ENCODE peak calls at places on chromosomes 12 and 14, in five cellular contexts. Y, E, P, X and U are unnamed samples.

GRCh38 chr12:46983959-46984833 is 95.2 kb upstream of the PCED1B start:
- DNase-seq in Y (peak; percentile 76), E (peak; percentile 75), P (peak; percentile 70), X (no peak), U (peak; percentile 27)

GRCh38 chr12:101620762-101621133 is 26.0 kb downstream of the MYBPC1 start:
- DNase-seq in Y (no peak), E (no peak), P (no peak), X (no peak), U (no peak)

GRCh38 chr12:42143401-42144173 is 1.1 kb downstream of the GXYLT1 start:
- DNase-seq in Y (no peak), E (peak; percentile 28), P (peak; percentile 48), X (no peak), U (no peak)

GRCh38 chr14:88698651-88699050 is 94.1 kb downstream of the EML5 start:
- DNase-seq in Y (no peak), E (no peak), P (no peak), X (no peak), U (no peak)

GRCh38 chr12:122322501-122322900 is 56.2 kb upstream of the VPS33A start:
- DNase-seq in Y (no peak), E (peak; percentile 52), P (peak; percentile 22), X (no peak), U (no peak)

GRCh38 chr12:110249716-110250225 is 31.3 kb upstream of the ATP2A2 start:
- DNase-seq in Y (no peak), E (no peak), P (no peak), X (no peak), U (no peak)

GRCh38 chr12:55612646-55613045 is 24.0 kb upstream of the OR10P1 start:
- DNase-seq in Y (no peak), E (no peak), P (no peak), X (no peak), U (no peak)

GRCh38 chr12:3298603-3299002 is 192.4 kb upstream of the PRMT8 start:
- DNase-seq in Y (no peak), E (no peak), P (no peak), X (no peak), U (no peak)

GRCh38 chr14:80202888-80203562 is 8.3 kb downstream of the DIO2 start:
- DNase-seq in Y (peak; percentile 87), E (no peak), P (no peak), X (peak; percentile 51), U (no peak)

GRCh38 chr12:124888203-124888602 is 24.5 kb upstream of the SCARB1 start:
- DNase-seq in Y (no peak), E (no peak), P (no peak), X (no peak), U (no peak)

GRCh38 chr14:24662753-24663152 is 28.8 kb upstream of the GZMB start:
- DNase-seq in Y (no peak), E (no peak), P (no peak), X (no peak), U (no peak)

GRCh38 chr14:93727039-93727740 is 61.1 kb downstream of the PRIMA1 start:
- DNase-seq in Y (no peak), E (no peak), P (no peak), X (no peak), U (no peak)

GRCh38 chr14:31030406-31030805 is 4.2 kb upstream of the STRN3 start:
- DNase-seq in Y (no peak), E (no peak), P (no peak), X (no peak), U (no peak)
- H2BK15ac ChIP-seq in Y (no peak overlapping the region), E (no peak overlapping the region), P (no peak overlapping the region), X (no peak overlapping the region), U (no peak overlapping the region)

GRCh38 chr12:45247589-45247988 is 31.7 kb downstream of the ANO6 start:
- DNase-seq in Y (no peak), E (no peak), P (no peak), X (no peak), U (no peak)
- H3K4ac ChIP-seq in Y (no peak overlapping the region), E (no peak overlapping the region), P (no peak overlapping the region), X (no peak overlapping the region), U (no peak overlapping the region)

DNA sequence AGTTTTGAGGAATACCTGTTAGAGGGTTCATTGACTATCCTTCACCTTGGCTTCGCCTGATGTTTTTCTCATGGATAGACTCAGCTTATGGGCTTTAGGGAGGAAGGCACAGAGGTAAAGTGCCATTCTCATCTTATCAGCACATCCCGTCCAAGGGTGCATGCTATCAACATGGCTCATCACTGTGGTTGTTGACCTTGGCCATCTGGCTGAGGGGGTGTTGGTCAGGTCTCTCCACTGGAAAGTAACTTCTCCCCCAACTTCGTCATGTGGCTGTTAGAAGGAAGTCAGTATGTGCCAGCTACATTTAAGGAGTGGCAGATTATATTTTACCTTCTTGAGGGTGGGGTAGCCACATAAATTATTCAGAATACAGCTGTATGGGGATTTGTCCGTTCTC is 68.9 kb downstream of the EML1 start:
- DNase-seq in Y (no peak), E (peak; percentile 77), P (no peak), X (no peak), U (no peak)
- H4K91ac ChIP-seq in Y (no peak overlapping the region), E (no peak overlapping the region), P (no peak overlapping the region), X (no peak overlapping the region), U (no peak overlapping the region)

DNA sequence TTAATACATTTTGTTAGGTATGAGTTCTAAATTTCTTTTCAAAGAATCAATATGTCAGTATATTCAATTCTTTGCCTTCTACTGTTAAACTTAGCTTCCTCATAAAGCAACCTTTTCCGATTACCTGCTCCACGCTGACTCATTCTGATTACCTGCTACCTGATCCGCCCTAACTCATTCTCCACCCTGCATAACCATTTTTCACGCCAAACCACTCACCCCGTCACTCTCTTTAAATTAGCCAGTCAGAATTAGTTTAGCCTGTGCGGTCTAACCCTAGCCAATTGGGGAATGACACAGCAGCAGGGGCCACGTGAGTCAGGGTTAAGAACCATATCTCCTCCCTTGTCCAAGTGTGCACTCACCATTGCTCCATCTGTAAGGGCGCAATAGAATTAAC is 72.2 kb upstream of the FICD start:
- DNase-seq in Y (no peak), E (no peak), P (no peak), X (no peak), U (no peak)
- H2BK15ac ChIP-seq in Y (no peak overlapping the region), E (no peak overlapping the region), P (no peak overlapping the region), X (no peak overlapping the region), U (no peak overlapping the region)

DNA sequence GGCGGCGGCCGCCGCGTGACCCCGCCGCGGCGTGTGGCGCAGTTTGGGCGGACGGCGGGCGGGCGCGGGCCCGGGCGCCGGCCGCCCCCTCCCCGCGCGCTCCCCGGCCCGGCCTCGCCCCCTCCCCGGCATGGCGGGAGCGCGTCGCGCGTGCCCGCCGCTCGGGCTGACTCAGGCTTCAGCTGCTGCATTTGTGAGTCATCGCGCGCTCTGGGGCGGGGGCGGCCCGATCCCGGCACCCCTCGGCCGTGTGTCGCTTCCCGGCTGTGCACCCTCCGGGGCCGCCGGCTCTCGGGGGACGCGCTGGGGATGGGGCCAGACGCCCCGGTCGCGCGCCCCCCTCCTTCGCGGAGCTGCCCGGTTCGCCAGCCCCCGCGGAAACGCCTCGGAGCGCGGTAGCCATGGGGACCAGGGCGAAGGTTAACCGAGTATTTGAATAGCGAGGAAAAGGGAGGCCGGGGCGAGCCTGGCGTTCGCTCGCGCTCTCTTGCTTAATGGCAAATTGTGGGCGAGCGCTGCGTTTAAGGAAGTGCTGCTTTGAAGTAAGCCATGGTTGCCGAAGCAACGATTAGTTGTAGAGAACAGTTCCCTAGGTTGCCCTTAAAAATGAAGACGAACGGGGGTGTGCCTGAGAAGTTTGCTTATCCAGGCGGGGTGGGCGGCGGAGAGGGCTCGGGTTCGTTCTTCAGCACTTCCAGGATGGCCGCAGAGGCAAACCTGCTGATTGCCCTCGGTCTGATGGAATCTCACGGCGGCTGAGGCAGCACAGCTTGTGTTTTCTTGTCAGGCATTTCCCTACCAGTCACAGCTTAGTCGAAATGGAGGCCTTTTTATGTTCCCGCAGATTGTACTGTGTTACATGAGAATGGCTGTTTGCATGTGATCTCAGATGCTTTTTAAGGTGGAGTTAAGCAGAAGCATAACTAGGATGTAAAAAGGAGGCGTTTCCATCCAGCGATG is 887 bp downstream of the EIF5 start:
- DNase-seq in Y (no peak), E (peak; percentile 79), P (peak; percentile 67), X (no peak), U (peak; percentile 57)
- H3K4ac ChIP-seq in Y (no peak overlapping the region), E (peak overlapping the region; percentile 98), P (peak overlapping the region; percentile 99), X (no peak overlapping the region), U (peak overlapping the region; percentile 42)

GRCh38 chr12:30626847-30627246 is 68.8 kb downstream of the IPO8 start:
- DNase-seq in Y (no peak), E (no peak), P (no peak), X (no peak), U (no peak)

GRCh38 chr12:30630378-30631285 is 65.0 kb downstream of the IPO8 start:
- DNase-seq in Y (no peak), E (no peak), P (no peak), X (no peak), U (no peak)

GRCh38 chr12:30631710-30632109 is 64.0 kb downstream of the IPO8 start:
- DNase-seq in Y (no peak), E (no peak), P (no peak), X (no peak), U (no peak)
- H4K91ac ChIP-seq in Y (no peak overlapping the region), E (no peak overlapping the region), P (no peak overlapping the region), X (no peak overlapping the region), U (no peak overlapping the region)